ENCODE peak calls at places on chromosomes 2 and 18, in eight cellular contexts. One of them, this sample, is unnamed.

GRCh38 chr2:19711470-19712372 is 190.1 kb downstream of the TTC32 start:
- DNase-seq in HTR-8/SVneo: peak; percentile 81
- DNase-seq in IMR-90: peak; percentile 98
- DNase-seq in HuH-7.5: no peak
- DNase-seq in GM13976: no peak
- DNase-seq in PC-9: peak; percentile 65
- DNase-seq in C1 segment of cervical spinal cord: no peak
- DNase-seq in NCI-H1092 treated with DMSO at 0.1 percent for 48 hours: peak; percentile 0
- DNase-seq in this sample: peak; percentile 94

GRCh38 chr2:23146011-23146410 is 239.0 kb upstream of the KLHL29 start:
- DNase-seq in HTR-8/SVneo: no peak
- DNase-seq in NCI-H1092 treated with DMSO at 0.1 percent for 48 hours: no peak
- DNase-seq in GM13976: no peak
- DNase-seq in PC-9: no peak
- DNase-seq in C1 segment of cervical spinal cord: no peak
- DNase-seq in HuH-7.5: no peak
- DNase-seq in IMR-90: no peak
- DNase-seq in this sample: no peak

GRCh38 chr18:44536041-44536440 is 144.6 kb upstream of the SETBP1 start:
- DNase-seq in NCI-H1092 treated with DMSO at 0.1 percent for 48 hours: no peak
- DNase-seq in HuH-7.5: no peak
- DNase-seq in C1 segment of cervical spinal cord: no peak
- DNase-seq in PC-9: no peak
- DNase-seq in IMR-90: peak; percentile 13
- DNase-seq in GM13976: no peak
- DNase-seq in HTR-8/SVneo: no peak
- DNase-seq in this sample: no peak

GRCh38 chr2:181678033-181678586 is 2.2 kb downstream of the NEUROD1 start:
- DNase-seq in NCI-H1092 treated with DMSO at 0.1 percent for 48 hours: no peak
- DNase-seq in HuH-7.5: peak; percentile 76
- DNase-seq in HTR-8/SVneo: peak; percentile 45
- DNase-seq in C1 segment of cervical spinal cord: no peak
- DNase-seq in PC-9: no peak
- DNase-seq in GM13976: peak; percentile 66
- DNase-seq in IMR-90: peak; percentile 78
- DNase-seq in this sample: no peak

GRCh38 chr2:171627412-171627811 is 59.9 kb upstream of the DYNC1I2 start:
- DNase-seq in NCI-H1092 treated with DMSO at 0.1 percent for 48 hours: no peak
- DNase-seq in HTR-8/SVneo: no peak
- DNase-seq in C1 segment of cervical spinal cord: no peak
- DNase-seq in HuH-7.5: no peak
- DNase-seq in GM13976: no peak
- DNase-seq in IMR-90: no peak
- DNase-seq in PC-9: no peak
- DNase-seq in this sample: no peak

GRCh38 chr2:188628989-188629889 is 337.6 kb downstream of the GULP1 start:
- DNase-seq in C1 segment of cervical spinal cord: no peak
- DNase-seq in HuH-7.5: no peak
- DNase-seq in HTR-8/SVneo: no peak
- DNase-seq in NCI-H1092 treated with DMSO at 0.1 percent for 48 hours: no peak
- DNase-seq in GM13976: no peak
- DNase-seq in PC-9: peak; percentile 29
- DNase-seq in IMR-90: peak; percentile 67
- DNase-seq in this sample: no peak

GRCh38 chr2:218819103-218819502 is 12.5 kb downstream of the PRKAG3 start:
- DNase-seq in HuH-7.5: no peak
- DNase-seq in IMR-90: no peak
- DNase-seq in GM13976: no peak
- DNase-seq in C1 segment of cervical spinal cord: no peak
- DNase-seq in PC-9: no peak
- DNase-seq in HTR-8/SVneo: no peak
- DNase-seq in NCI-H1092 treated with DMSO at 0.1 percent for 48 hours: no peak
- DNase-seq in this sample: no peak

GRCh38 chr2:118865106-118865505 is 17.7 kb upstream of the EN1 start:
- DNase-seq in PC-9: peak; percentile 21
- DNase-seq in GM13976: peak; percentile 67
- DNase-seq in NCI-H1092 treated with DMSO at 0.1 percent for 48 hours: peak; percentile 19
- DNase-seq in C1 segment of cervical spinal cord: no peak
- DNase-seq in IMR-90: peak; percentile 46
- DNase-seq in HuH-7.5: peak; percentile 68
- DNase-seq in HTR-8/SVneo: peak; percentile 30
- DNase-seq in this sample: no peak

GRCh38 chr2:120376101-120376500 is 30.2 kb downstream of the INHBB start:
- DNase-seq in PC-9: no peak
- DNase-seq in HTR-8/SVneo: no peak
- DNase-seq in HuH-7.5: no peak
- DNase-seq in GM13976: no peak
- DNase-seq in NCI-H1092 treated with DMSO at 0.1 percent for 48 hours: no peak
- DNase-seq in C1 segment of cervical spinal cord: no peak
- DNase-seq in IMR-90: no peak
- DNase-seq in this sample: no peak

This sample was measured in kidney epithelial cell.